ENCODE peak calls at places on chromosomes 2 and 18, in eight cellular contexts. U, I, X, Y, Z, R, H and K are unnamed samples.

GRCh38 chr2:70887550-70888229 is 48.0 kb upstream of the ATP6V1B1 start:
- DNase-seq in Z (no peak), I (peak; percentile 56), R (no peak), Y (peak; percentile 42), X (peak; percentile 55), H (no peak), U (peak; percentile 86), K (no peak)

GRCh38 chr2:70570041-70570661 is 16.5 kb upstream of the TGFA start:
- DNase-seq in Y (no peak), I (peak; percentile 32), U (peak; percentile 74), X (no peak), R (peak; percentile 53), Z (peak; percentile 54), H (no peak), K (no peak)

GRCh38 chr2:60858897-60859311 is 22.5 kb upstream of the REL start:
- DNase-seq in H (no peak), R (no peak), Y (no peak), I (peak; percentile 26), Z (no peak), X (no peak), U (no peak), K (no peak)

GRCh38 chr2:227374158-227374557 is 4.9 kb downstream of the TM4SF20 start:
- DNase-seq in Y (no peak), H (no peak), I (no peak), U (no peak), Z (peak; percentile 89), R (no peak), X (no peak), K (no peak)

GRCh38 chr18:75526038-75526437 is 98.5 kb upstream of the SMIM21 start:
- DNase-seq in U (no peak), H (no peak), I (no peak), R (no peak), Y (no peak), X (no peak), Z (no peak), K (no peak)

GRCh38 chr2:48849770-48850169 is 94.2 kb upstream of the LHCGR start:
- DNase-seq in R (no peak), Y (no peak), H (no peak), Z (peak; percentile 71), X (no peak), U (no peak), I (no peak), K (no peak)

GRCh38 chr2:9993490-9994165 is 42.1 kb downstream of the GRHL1 start:
- DNase-seq in I (no peak), R (no peak), Z (peak; percentile 22), U (no peak), Y (no peak), X (no peak), H (no peak), K (no peak)

GRCh38 chr2:146295080-146295670 is 1549.7 kb upstream of the ACVR2A start:
- DNase-seq in X (no peak), I (no peak), H (no peak), Y (no peak), U (no peak), R (no peak), Z (no peak), K (no peak)

GRCh38 chr18:49815927-49816326 is 2.6 kb upstream of the ACAA2 start:
- DNase-seq in Y (no peak), H (no peak), U (no peak), I (no peak), X (no peak), R (no peak), Z (no peak), K (no peak)

GRCh38 chr2:104854507-104855173 is 725 bp downstream of the POU3F3 start:
- DNase-seq in H (no peak), I (no peak), R (no peak), Z (no peak), Y (no peak), U (peak; percentile 32), X (no peak), K (no peak)

GRCh38 chr2:236440110-236440881 is 129.3 kb upstream of the ACKR3 start:
- DNase-seq in I (no peak), U (no peak), X (no peak), Z (no peak), Y (no peak), H (no peak), R (no peak), K (no peak)

GRCh38 chr2:62801814-62802524 is 96.5 kb downstream of the EHBP1 start:
- DNase-seq in Y (no peak), R (no peak), Z (no peak), H (no peak), I (no peak), U (no peak), X (no peak), K (no peak)

GRCh38 chr2:193141-193552 is 70.7 kb downstream of the SH3YL1 start:
- DNase-seq in Z (no peak), H (no peak), X (no peak), R (no peak), I (no peak), Y (no peak), U (no peak), K (no peak)

GRCh38 chr2:10533811-10534321 is 85.7 kb upstream of the ODC1 start:
- DNase-seq in R (no peak), Y (no peak), Z (peak; percentile 48), U (no peak), X (no peak), H (no peak), I (no peak), K (no peak)

GRCh38 chr2:170848587-170848986 is 31.9 kb downstream of the GAD1 start:
- DNase-seq in Y (no peak), I (no peak), R (no peak), U (no peak), H (no peak), X (no peak), Z (peak; percentile 55), K (no peak)

GRCh38 chr2:50433635-50434034 is 598.3 kb downstream of the NRXN1 start:
- DNase-seq in U (no peak), X (no peak), Y (no peak), H (no peak), I (no peak), Z (no peak), R (no peak), K (no peak)

GRCh38 chr18:13378150-13378549 is 159.6 kb downstream of the LDLRAD4 start:
- DNase-seq in H (no peak), U (no peak), Y (no peak), X (no peak), I (no peak), R (no peak), Z (no peak), K (no peak)

GRCh38 chr18:66316708-66317107 is 287.2 kb downstream of the CDH19 start:
- DNase-seq in Z (no peak), X (no peak), U (no peak), H (no peak), Y (no peak), I (no peak), R (no peak), K (no peak)

GRCh38 chr2:83058683-83059082 is 1400.4 kb downstream of the SUCLG1 start:
- DNase-seq in R (no peak), I (no peak), Y (no peak), X (no peak), U (no peak), H (no peak), Z (no peak), K (no peak)

GRCh38 chr2:128617029-128617590 is 298.4 kb upstream of the HS6ST1 start:
- DNase-seq in Y (no peak), U (no peak), H (no peak), I (no peak), R (peak; percentile 13), X (no peak), Z (no peak), K (no peak)

GRCh38 chr18:45332911-45333310 is 282.4 kb upstream of the SLC14A2 start:
- DNase-seq in R (no peak), H (no peak), Y (no peak), U (no peak), Z (no peak), I (no peak), X (no peak), K (no peak)

GRCh38 chr18:58335821-58336220 is 291.8 kb downstream of the NEDD4L start:
- DNase-seq in I (no peak), Y (no peak), R (no peak), X (no peak), Z (no peak), U (no peak), H (no peak), K (no peak)

GRCh38 chr2:216850665-216851327 is 9.1 kb downstream of the TNP1 start:
- DNase-seq in U (no peak), Z (no peak), H (no peak), X (no peak), I (no peak), Y (no peak), R (no peak), K (no peak)

GRCh38 chr2:232721261-232721660 is 24.1 kb downstream of the GIGYF2 start:
- DNase-seq in H (no peak), U (no peak), I (no peak), X (no peak), Y (no peak), Z (no peak), R (no peak), K (no peak)

GRCh38 chr18:79834834-79835233 is 37.1 kb downstream of the KCNG2 start:
- DNase-seq in X (no peak), H (no peak), I (no peak), Z (no peak), Y (no peak), R (no peak), U (no peak), K (no peak)

GRCh38 chr2:159792036-159792435 is 6.0 kb downstream of the CD302 start:
- DNase-seq in I (no peak), Z (no peak), R (no peak), X (no peak), U (no peak), H (no peak), Y (no peak), K (no peak)
- H3K4me1 ChIP-seq in I (peaks cover 11% of the 10 kb centered on the region), Z (no peaks in the 10 kb centered on the region), R (peaks cover 81% of the 10 kb centered on the region), X (peaks cover 9% of the 10 kb centered on the region), U (peaks cover 2% of the 10 kb centered on the region), H (peaks cover 30% of the 10 kb centered on the region), Y (no peaks in the 10 kb centered on the region), K (peaks cover 82% of the 10 kb centered on the region)

GRCh38 chr2:213036836-213037235 is 114.6 kb downstream of the IKZF2 start:
- DNase-seq in U (no peak), I (no peak), X (no peak), H (no peak), Z (no peak), Y (no peak), R (no peak), K (no peak)
- H3K4me1 ChIP-seq in U (no peaks in the 10 kb centered on the region), I (no peaks in the 10 kb centered on the region), X (no peaks in the 10 kb centered on the region), H (peaks cover 9% of the 10 kb centered on the region), Z (no peaks in the 10 kb centered on the region), Y (no peaks in the 10 kb centered on the region), R (no peaks in the 10 kb centered on the region), K (no peaks in the 10 kb centered on the region)

DNA sequence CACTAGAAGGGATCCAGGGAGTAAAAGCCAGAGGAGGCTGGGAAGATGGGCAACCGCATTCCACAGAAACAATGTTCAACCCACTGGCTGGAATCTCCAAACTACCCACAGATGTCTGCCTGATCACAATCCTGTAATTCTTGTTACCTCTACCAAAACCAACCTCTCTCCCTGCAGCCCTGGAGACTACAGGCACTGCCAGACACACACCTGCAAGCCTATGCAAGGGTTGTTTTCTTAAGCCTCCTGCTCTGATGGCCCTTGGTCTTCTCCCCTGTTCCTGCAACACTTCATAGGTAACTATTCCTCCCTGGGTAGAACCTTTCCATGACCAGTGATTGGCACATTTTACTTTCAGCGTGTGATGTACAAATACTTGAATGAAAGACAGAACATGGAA is 21.9 kb downstream of the ST6GAL2 start:
- DNase-seq in I (no peak), U (no peak), R (no peak), H (no peak), Y (no peak), X (no peak), Z (no peak), K (no peak)
- H3K4me1 ChIP-seq in I (no peaks in the 10 kb centered on the region), U (no peaks in the 10 kb centered on the region), R (no peaks in the 10 kb centered on the region), H (no peaks in the 10 kb centered on the region), Y (no peaks in the 10 kb centered on the region), X (no peaks in the 10 kb centered on the region), Z (no peaks in the 10 kb centered on the region), K (peaks cover 3% of the 10 kb centered on the region)

GRCh38 chr18:62796216-62796621 is 80.9 kb downstream of the PHLPP1 start:
- DNase-seq in U (no peak), Z (no peak), H (no peak), Y (no peak), I (no peak), X (no peak), R (no peak), K (no peak)
- H3K4me1 ChIP-seq in U (peaks cover 17% of the 10 kb centered on the region), Z (peaks cover 7% of the 10 kb centered on the region), H (peaks cover 46% of the 10 kb centered on the region), Y (no peaks in the 10 kb centered on the region), I (peaks cover 12% of the 10 kb centered on the region), X (no peaks in the 10 kb centered on the region), R (no peaks in the 10 kb centered on the region), K (peaks cover 4% of the 10 kb centered on the region)